ENCODE peak calls at places on chromosomes 7 and 10, in six cellular contexts. Z is transverse colon, W is A549, L is SK-N-SH, X is stomach, F is tibial nerve. M is an unnamed sample. For H3K4me1, the result is how much of the 10 kb centered on the place peaks cover.

GRCh38 chr7:43642897-43643630 is 60.2 kb downstream of the STK17A start:
- DNase-seq in Z (no peak), W (no peak), L (no peak), X (no peak), F (no peak), M (no peak)

GRCh38 chr7:64733550-64734240 is 60.5 kb upstream of the ZNF138 start:
- DNase-seq in Z (no peak), W (no peak), L (peak), X (no peak), F (no peak), M (no peak)

GRCh38 chr10:110171032-110171431 is 36.4 kb upstream of the MXI1 start:
- DNase-seq in Z (no peak), W (no peak), L (no peak), X (no peak), F (no peak), M (no peak)

GRCh38 chr10:116880716-116881440 is 31.6 kb downstream of the ENO4 start:
- DNase-seq in Z (peak), W (no peak), L (peak), X (no peak), F (no peak), M (no peak)

GRCh38 chr7:153832160-153832559 is 220.0 kb upstream of the DPP6 start:
- DNase-seq in Z (no peak), W (no peak), L (peak), X (no peak), F (no peak), M (no peak)

GRCh38 chr10:492896-493295 is 196.6 kb downstream of the DIP2C start:
- DNase-seq in Z (no peak), W (no peak), L (no peak), X (no peak), F (no peak), M (no peak)

GRCh38 chr7:28560771-28561170 is 148.5 kb downstream of the CREB5 start:
- DNase-seq in Z (no peak), W (no peak), L (no peak), X (no peak), F (no peak), M (no peak)

GRCh38 chr10:5589963-5590511 is 65.3 kb downstream of the CALML3 start:
- DNase-seq in Z (no peak), W (peak), L (no peak), X (no peak), F (no peak), M (no peak)

GRCh38 chr10:111175786-111176185 is 99.0 kb downstream of the ADRA2A start:
- DNase-seq in Z (no peak), W (no peak), L (peak), X (no peak), F (no peak), M (no peak)

DNA sequence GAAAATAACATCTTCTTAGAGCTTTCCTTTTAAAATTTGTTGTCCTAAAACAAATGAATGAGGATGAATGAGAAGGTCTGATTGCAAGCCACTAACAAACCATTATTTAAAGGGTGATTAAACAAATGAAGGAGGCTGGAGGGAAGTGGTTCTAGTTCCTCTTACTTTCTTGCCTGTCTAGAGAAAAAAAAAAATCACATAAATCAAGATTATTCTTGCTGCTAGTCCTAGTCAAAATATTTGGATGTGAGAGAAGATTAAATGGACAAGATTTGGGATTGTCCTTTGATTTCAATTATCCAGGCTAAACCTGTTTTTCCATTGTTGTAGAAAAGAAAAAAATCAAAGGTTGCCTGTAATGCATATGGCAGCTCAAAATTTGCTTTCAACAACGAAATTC is 3.3 kb downstream of the SKAP2 start:
- DNase-seq in Z (no peak), W (no peak), L (no peak), X (no peak), F (no peak), M (no peak)
- H3K4me1 ChIP-seq in Z (under half), W (under half), L (under half), X (under half), F (under half), M (under half)

GRCh38 chr7:2641406-2642393 is 9.9 kb downstream of the TTYH3 start:
- DNase-seq in Z (peak), W (no peak), L (peak), X (peak), F (peak), M (peak)
- H3K4me3 ChIP-seq in Z (no peak), W (no peak), L (no peak), X (peak), F (peak), M (peak)

DNA sequence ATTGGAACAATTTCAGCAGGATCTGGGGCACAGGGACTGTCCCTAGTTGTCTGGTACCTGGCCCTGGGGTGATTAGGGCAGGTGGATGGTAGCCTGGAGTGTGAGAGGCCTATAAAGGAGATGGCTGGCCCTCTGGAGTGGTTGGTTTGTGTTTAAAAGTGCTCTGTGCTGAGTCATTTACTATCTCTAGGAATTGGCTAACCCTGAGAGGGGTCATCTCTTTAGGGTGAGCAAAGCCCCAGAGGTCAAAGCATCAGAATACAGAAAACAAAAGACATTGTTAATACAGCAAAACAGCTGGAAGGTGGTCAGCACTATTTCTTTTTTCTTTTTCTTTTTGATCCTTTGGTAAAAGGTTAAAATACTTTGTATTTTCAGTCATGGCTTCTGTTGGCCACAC is 43.4 kb upstream of the BMPER start:
- DNase-seq in Z (no peak), W (no peak), L (no peak), X (no peak), F (no peak), M (no peak)
- TF ChIP-seq EP300 in Z (no peak), W (no peak), L (no peak), X (no peak), F (no peak), M (no peak)

GRCh38 chr7:99124636-99125504 is 19.0 kb downstream of the SMURF1 start:
- DNase-seq in Z (no peak), W (no peak), L (no peak), X (no peak), F (no peak), M (no peak)
- H3K4me1 ChIP-seq in Z (under half), W (half or more), L (under half), X (half or more), F (under half), M (under half)

DNA sequence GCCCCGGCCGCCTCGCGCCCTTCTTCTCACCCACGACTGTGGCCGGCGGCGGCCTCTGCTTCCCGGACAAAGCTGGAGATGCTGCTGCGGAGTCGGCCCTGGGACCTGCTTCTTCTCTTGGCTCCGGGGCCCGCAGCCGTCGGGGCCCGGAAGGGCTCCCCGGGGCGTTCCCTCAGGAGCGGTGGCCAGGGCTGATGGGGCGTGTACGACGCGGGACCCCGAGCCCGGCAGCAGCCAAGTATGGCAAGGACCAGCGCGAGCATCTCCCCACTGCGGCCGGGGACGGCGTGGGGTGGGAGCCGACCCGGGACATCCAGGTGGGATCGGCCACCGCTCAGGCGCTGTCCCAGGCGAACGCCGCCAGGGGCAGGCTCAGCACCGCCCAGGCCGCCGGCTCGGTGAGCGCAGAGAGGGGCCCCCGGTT is 27.6 kb upstream of the BMS1 start:
- DNase-seq in Z (no peak), W (no peak), L (peak), X (no peak), F (no peak), M (no peak)
- H3K4me3 ChIP-seq in Z (peak), W (peak), L (peak), X (peak), F (peak), M (peak)

DNA sequence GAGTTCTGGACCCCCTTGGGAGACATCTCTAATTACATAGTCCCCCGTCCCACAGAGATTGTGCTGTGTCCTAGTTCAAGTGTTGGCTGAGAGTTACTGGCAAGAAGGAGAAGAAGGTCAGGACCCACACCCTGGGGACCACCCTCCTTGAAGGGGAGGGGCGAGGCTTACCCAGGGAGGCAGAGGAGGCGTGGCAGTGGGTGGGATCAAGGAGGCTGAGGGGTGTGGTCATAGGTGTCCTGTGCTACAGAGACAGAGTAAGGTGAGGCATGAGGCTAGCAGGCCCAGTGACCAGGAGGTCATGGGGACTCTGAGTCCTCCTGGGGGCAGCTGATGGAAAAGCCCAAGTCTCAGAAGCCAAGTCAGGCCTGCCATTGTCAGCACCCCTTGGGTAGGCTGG is 29.4 kb upstream of the ADCYAP1R1 start:
- DNase-seq in Z (no peak), W (no peak), L (no peak), X (no peak), F (no peak), M (no peak)
- TF ChIP-seq EP300 in Z (no peak), W (no peak), L (no peak), X (no peak), F (no peak), M (no peak)

DNA sequence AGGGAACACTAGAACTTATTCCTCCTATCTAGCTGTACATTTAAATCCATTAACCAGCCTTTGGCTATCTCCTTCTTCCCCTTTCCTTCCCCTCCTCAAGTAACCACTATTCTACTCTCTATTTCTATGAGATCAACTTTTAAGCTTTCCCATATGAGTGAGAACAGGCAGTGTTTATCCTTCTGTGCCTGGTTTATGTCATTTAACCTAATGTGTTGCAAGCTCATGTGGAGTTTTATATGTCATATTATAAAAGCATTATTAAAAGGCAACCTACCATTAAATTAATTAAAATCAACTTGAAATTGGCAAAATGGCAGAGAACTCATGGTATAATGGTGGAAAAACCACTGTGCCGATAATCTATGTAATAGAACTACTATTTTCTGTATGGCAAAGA is 81.6 kb downstream of the LRRN3 start:
- DNase-seq in Z (no peak), W (no peak), L (no peak), X (no peak), F (no peak), M (no peak)
- H3K4me1 ChIP-seq in Z (under half), W (under half), L (under half), X (under half), F (under half), M (under half)